ENCODE peak calls at places on chromosomes 4 and X, in four cellular contexts. S is stimulated activated CD8-positive, alpha-beta memory T cell treated with anti-CD3 and anti-CD28 coated beads, Interleukin-15, amount 100 ng/mL, for 4 hours; O is H54; M is tibial artery. G is an unnamed sample.

GRCh38 chrX:110436497-110436896 is 77.8 kb downstream of the RTL9 start:
- DNase-seq in S (no peak), O (no peak), M (no peak), G (no peak)

GRCh38 chr4:173264245-173264959 is 69.8 kb downstream of the HMGB2 start:
- DNase-seq in S (no peak), O (no peak), M (no peak), G (no peak)

GRCh38 chr4:173139561-173139960 is 29.1 kb upstream of the GALNT7 start:
- DNase-seq in S (no peak), O (no peak), M (no peak), G (no peak)

GRCh38 chrX:136528645-136529315 is 3.2 kb upstream of the VGLL1 start:
- DNase-seq in S (no peak), O (peak; percentile 7), M (no peak), G (no peak)

GRCh38 chr4:173990126-173990878 is 293.2 kb downstream of the FBXO8 start:
- DNase-seq in S (no peak), O (no peak), M (no peak), G (no peak)

GRCh38 chr4:77917601-77918000 is 55.0 kb downstream of the MRPL1 start:
- DNase-seq in S (no peak), O (no peak), M (no peak), G (no peak)

GRCh38 chr4:182369211-182369610 is 126.0 kb downstream of the TENM3 start:
- DNase-seq in S (no peak), O (no peak), M (no peak), G (no peak)

GRCh38 chr4:39792529-39792928 is 94.6 kb downstream of the UBE2K start:
- DNase-seq in S (no peak), O (no peak), M (no peak), G (no peak)

GRCh38 chrX:150696264-150696789 is 3.1 kb downstream of the MTMR1 start:
- DNase-seq in S (no peak), O (no peak), M (no peak), G (no peak)

GRCh38 chrX:41958861-41959260 is 35.5 kb upstream of the CASK start:
- DNase-seq in S (no peak), O (no peak), M (no peak), G (no peak)

GRCh38 chr4:91113130-91113706 is 986.0 kb downstream of the CCSER1 start:
- DNase-seq in S (no peak), O (peak; percentile 2), M (no peak), G (no peak)

GRCh38 chr4:89110986-89111832 is at the start of gene TIGD2:
- DNase-seq in S (peak; percentile 83), O (peak; percentile 68), M (peak; percentile 80), G (peak; percentile 87)

GRCh38 chrX:153973127-153974002 is 811 bp downstream of the TMEM187 start:
- DNase-seq in S (no peak), O (no peak), M (no peak), G (peak; percentile 66)

GRCh38 chr4:14596904-14597303 is 405.4 kb upstream of the CPEB2 start:
- DNase-seq in S (no peak), O (no peak), M (no peak), G (no peak)

GRCh38 chr4:5409980-5410618 is 298.3 kb downstream of the EVC2 start:
- DNase-seq in S (no peak), O (no peak), M (no peak), G (peak; percentile 36)

GRCh38 chrX:17459596-17459995 is 84.6 kb downstream of the NHS start:
- DNase-seq in S (no peak), O (no peak), M (no peak), G (no peak)

GRCh38 chrX:41333994-41334865 is at the start of gene DDX3X:
- DNase-seq in S (peak; percentile 83), O (no peak), M (peak; percentile 81), G (peak; percentile 85)

GRCh38 chr4:56683455-56683854 is 2.4 kb upstream of the HOPX start:
- DNase-seq in S (no peak), O (no peak), M (no peak), G (no peak)

GRCh38 chrX:57977992-57978391 is 67.7 kb upstream of the ZXDA start:
- DNase-seq in S (no peak), O (no peak), M (no peak), G (no peak)

GRCh38 chr4:176393306-176394013 is 73.7 kb downstream of the SPCS3 start:
- DNase-seq in S (no peak), O (no peak), M (no peak), G (no peak)

GRCh38 chrX:49879656-49880277 is 483 bp downstream of the USP27X start:
- DNase-seq in S (no peak), O (no peak), M (no peak), G (no peak)

GRCh38 chr4:53576218-53576617 is 15.1 kb downstream of the LNX1 start:
- DNase-seq in S (no peak), O (no peak), M (no peak), G (no peak)

GRCh38 chr4:1983053-1983845 is 25.5 kb downstream of the NELFA start:
- DNase-seq in S (no peak), O (no peak), M (no peak), G (no peak)

GRCh38 chrX:47992093-47992375 is 11.8 kb downstream of the ZNF182 start:
- DNase-seq in S (no peak), O (no peak), M (no peak), G (no peak)

GRCh38 chrX:1231850-1232505 is 19.5 kb upstream of the CRLF2 start:
- DNase-seq in S (no peak), O (no peak), M (no peak), G (no peak)

GRCh38 chr4:71294301-71294700 is 44.5 kb upstream of the SLC4A4 start:
- DNase-seq in S (no peak), O (no peak), M (no peak), G (no peak)